ENCODE peak calls at places on chromosomes 3 and 15, in ten cellular contexts. N is CD4-positive, alpha-beta T cell; K is spleen; U is A549; P is heart left ventricle; R is neuronal stem cell; F is body of pancreas; A is colonic mucosa; X is CD4-positive, CD25-positive, alpha-beta regulatory T cell; Y is HL-60. Z is an unnamed sample.

GRCh38 chr15:66269326-66270090 is 16.0 kb upstream of the MEGF11 start:
- DNase-seq in N (no peak), K (no peak), U (peak; percentile 34), P (no peak), R (no peak), F (no peak), A (peak; percentile 76), X (no peak), Y (no peak), Z (no peak)

GRCh38 chr3:126434931-126435411 is 40.3 kb downstream of the CFAP100 start:
- DNase-seq in N (no peak), K (peak; percentile 54), U (no peak), P (no peak), R (no peak), F (no peak), A (no peak), X (no peak), Y (no peak), Z (peak; percentile 19)

GRCh38 chr3:8822141-8822540 is 52.7 kb upstream of the OXTR start:
- DNase-seq in N (no peak), K (no peak), U (no peak), P (no peak), R (no peak), F (no peak), A (no peak), X (no peak), Y (no peak), Z (no peak)

GRCh38 chr3:157336252-157337009 is 100.2 kb upstream of the PTX3 start:
- DNase-seq in N (no peak), K (no peak), U (peak; percentile 30), P (no peak), R (no peak), F (no peak), A (no peak), X (no peak), Y (no peak), Z (no peak)

GRCh38 chr3:120693439-120694172 is 11.6 kb upstream of the HGD start:
- DNase-seq in N (no peak), K (no peak), U (peak; percentile 71), P (no peak), R (no peak), F (no peak), A (no peak), X (no peak), Y (no peak), Z (no peak)

GRCh38 chr15:59294574-59294960 is 78.1 kb downstream of the MYO1E start:
- DNase-seq in N (no peak), K (no peak), U (peak; percentile 77), P (no peak), R (no peak), F (no peak), A (no peak), X (no peak), Y (no peak), Z (no peak)

GRCh38 chr15:31326729-31327673 is at the start of gene KLF13:
- DNase-seq in N (peak; percentile 72), K (peak; percentile 96), U (peak; percentile 74), P (peak; percentile 80), R (no peak), F (peak; percentile 75), A (peak; percentile 60), X (no peak), Y (no peak), Z (peak; percentile 74)

GRCh38 chr3:23696842-23697241 is 108.9 kb upstream of the UBE2E1 start:
- DNase-seq in N (no peak), K (no peak), U (no peak), P (no peak), R (no peak), F (no peak), A (peak; percentile 31), X (no peak), Y (no peak), Z (no peak)

GRCh38 chr15:50906954-50907865 is 1.3 kb upstream of the AP4E1 start:
- DNase-seq in N (peak; percentile 52), K (peak; percentile 82), U (peak; percentile 29), P (no peak), R (no peak), F (peak; percentile 11), A (peak; percentile 56), X (peak; percentile 84), Y (peak; percentile 18), Z (peak; percentile 32)

GRCh38 chr3:194404365-194405140 is 5.5 kb upstream of the GP5 start:
- DNase-seq in N (peak; percentile 13), K (no peak), U (peak; percentile 56), P (no peak), R (no peak), F (peak; percentile 50), A (peak; percentile 72), X (peak; percentile 63), Y (peak; percentile 28), Z (no peak)

GRCh38 chr3:50519471-50520089 is 16.1 kb upstream of the CACNA2D2 start:
- DNase-seq in N (peak; percentile 65), K (peak; percentile 88), U (peak; percentile 57), P (peak; percentile 52), R (peak; percentile 61), F (peak; percentile 82), A (peak; percentile 75), X (peak; percentile 60), Y (peak; percentile 59), Z (peak; percentile 81)

GRCh38 chr15:29676961-29677402 is 145.3 kb downstream of the TJP1 start:
- DNase-seq in N (no peak), K (no peak), U (peak; percentile 43), P (no peak), R (no peak), F (no peak), A (no peak), X (no peak), Y (no peak), Z (no peak)

GRCh38 chr3:69848113-69848512 is 108.8 kb downstream of the MITF start:
- DNase-seq in N (no peak), K (no peak), U (no peak), P (no peak), R (no peak), F (no peak), A (no peak), X (no peak), Y (no peak), Z (no peak)

GRCh38 chr3:49630784-49631183 is 43.4 kb upstream of the APEH start:
- DNase-seq in N (no peak), K (no peak), U (no peak), P (no peak), R (no peak), F (no peak), A (no peak), X (no peak), Y (no peak), Z (no peak)

GRCh38 chr15:88658972-88659931 is 20.4 kb downstream of the ISG20 start:
- DNase-seq in N (no peak), K (peak; percentile 59), U (no peak), P (no peak), R (no peak), F (no peak), A (no peak), X (no peak), Y (no peak), Z (peak; percentile 34)

DNA sequence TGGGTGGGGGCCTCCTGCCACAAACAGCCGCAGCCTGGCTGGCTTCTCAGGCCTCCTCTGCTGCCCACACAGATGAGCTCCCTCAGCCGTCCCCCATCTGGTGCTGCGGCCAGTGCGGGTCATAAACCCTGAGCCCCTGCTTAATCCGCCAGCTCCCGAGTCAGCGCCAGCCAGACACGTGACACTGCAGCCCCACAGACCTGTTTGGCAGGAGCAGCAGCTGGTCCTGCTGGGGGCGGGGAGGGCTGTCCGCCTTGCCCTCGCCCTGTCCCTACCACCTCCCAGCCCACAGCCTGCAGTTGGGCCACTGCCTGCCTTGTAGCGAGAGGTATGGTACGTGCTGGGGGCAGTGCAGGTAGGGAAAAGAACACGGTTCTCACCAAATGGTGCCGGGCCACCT is 86.2 kb downstream of the IQSEC1 start:
- DNase-seq in N (no peak), K (peak; percentile 66), U (no peak), P (no peak), R (no peak), F (peak; percentile 84), A (no peak), X (no peak), Y (no peak), Z (peak; percentile 71)
- H3K27ac ChIP-seq in N (no peak overlapping the region), K (no peak overlapping the region), U (no peak overlapping the region), P (peak overlapping the region; percentile 45), R (no peak overlapping the region), F (peak overlapping the region; percentile 48), A (no peak overlapping the region), X (no peak overlapping the region), Y (no peak overlapping the region), Z (no peak overlapping the region)

GRCh38 chr15:73674587-73674986 is 9.6 kb upstream of the CD276 start:
- DNase-seq in N (no peak), K (no peak), U (no peak), P (no peak), R (no peak), F (no peak), A (no peak), X (no peak), Y (no peak), Z (no peak)
- H3K27ac ChIP-seq in N (no peak overlapping the region), K (no peak overlapping the region), U (no peak overlapping the region), P (no peak overlapping the region), R (no peak overlapping the region), F (no peak overlapping the region), A (no peak overlapping the region), X (no peak overlapping the region), Y (no peak overlapping the region), Z (no peak overlapping the region)

DNA sequence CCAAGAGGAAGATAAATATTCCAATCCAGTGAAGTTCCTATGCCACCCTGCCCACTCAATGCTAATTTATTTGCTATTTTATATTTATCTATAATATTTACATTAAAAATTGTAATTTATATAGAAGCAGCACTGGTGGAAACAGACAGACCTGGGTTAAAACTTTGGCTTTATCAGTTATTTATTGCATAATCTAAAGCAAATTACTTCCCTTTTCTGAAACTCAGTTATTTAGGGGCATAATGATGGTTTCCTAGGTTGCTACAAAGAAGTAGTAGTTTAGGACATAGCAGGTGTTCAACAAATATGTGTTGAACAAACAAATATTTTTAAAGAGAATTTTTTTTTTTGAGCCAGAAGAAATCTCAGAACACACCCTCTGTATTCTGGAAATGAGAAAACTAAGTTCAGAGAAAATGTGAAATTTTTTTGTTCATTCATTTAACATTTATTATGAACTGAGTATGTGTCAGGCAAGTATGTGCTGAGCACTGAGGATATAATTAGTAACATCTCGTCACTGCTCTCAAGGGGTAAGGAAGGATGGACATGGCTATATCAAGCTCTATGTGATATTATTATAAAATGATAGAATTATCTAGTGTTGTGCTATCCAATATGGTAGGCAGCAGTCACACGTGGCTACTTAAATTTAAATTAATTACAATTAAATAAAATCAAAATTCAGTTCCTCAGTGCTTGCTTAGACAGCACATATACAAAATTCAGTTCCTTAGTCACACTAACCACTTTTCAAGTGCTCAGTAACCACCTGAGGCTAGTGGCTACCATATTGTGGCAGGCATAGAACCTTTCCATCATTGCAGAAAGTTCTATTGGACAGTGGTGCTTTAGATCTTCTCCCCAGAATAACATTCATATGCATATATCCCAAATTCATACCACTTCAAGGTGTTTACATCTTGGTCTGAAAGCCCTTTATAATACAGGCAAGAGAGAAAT is 7.0 kb upstream of the UBE2Q2 start:
- DNase-seq in N (no peak), K (no peak), U (no peak), P (no peak), R (no peak), F (no peak), A (no peak), X (no peak), Y (no peak), Z (no peak)
- H3K27ac ChIP-seq in N (no peak overlapping the region), K (no peak overlapping the region), U (no peak overlapping the region), P (no peak overlapping the region), R (no peak overlapping the region), F (no peak overlapping the region), A (no peak overlapping the region), X (no peak overlapping the region), Y (peak overlapping the region; percentile 67), Z (no peak overlapping the region)

GRCh38 chr15:85771781-85772445 is 22.8 kb downstream of the KLHL25 start:
- DNase-seq in N (no peak), K (no peak), U (no peak), P (no peak), R (no peak), F (peak; percentile 35), A (peak; percentile 34), X (no peak), Y (no peak), Z (no peak)
- H3K27ac ChIP-seq in N (no peak overlapping the region), K (peak overlapping the region; percentile 31), U (no peak overlapping the region), P (no peak overlapping the region), R (no peak overlapping the region), F (peak overlapping the region; percentile 12), A (no peak overlapping the region), X (no peak overlapping the region), Y (no peak overlapping the region), Z (peak overlapping the region; percentile 71)